ENCODE peak calls at places on chromosome 1, in five cellular contexts. C, L, D, M and U are unnamed samples.
A peak's percentile ranks its signal among the peaks of the same experiment; 100 is the strongest.

GRCh38 chr1:44672254-44672955 is 1.9 kb downstream of the TMEM53 start:
- DNase-seq in C (peak; percentile 57), L (no peak), M (no peak), D (no peak), U (peak; percentile 74)

GRCh38 chr1:205664399-205665108 is 15.8 kb downstream of the SLC45A3 start:
- DNase-seq in C (no peak), M (no peak), D (no peak), L (no peak), U (no peak)

GRCh38 chr1:54997711-54997986 is 1.1 kb upstream of the BSND start:
- DNase-seq in L (no peak), C (no peak), D (no peak), M (no peak), U (no peak)

GRCh38 chr1:202648822-202649221 is 61.4 kb downstream of the SYT2 start:
- DNase-seq in D (no peak), C (no peak), M (no peak), L (no peak), U (no peak)

GRCh38 chr1:90640325-90640724 is 76.8 kb downstream of the BARHL2 start:
- DNase-seq in L (no peak), D (no peak), M (no peak), C (no peak), U (no peak)

GRCh38 chr1:20684050-20684620 is 23.0 kb upstream of the DDOST start:
- DNase-seq in L (no peak), M (peak; percentile 57), D (no peak), C (no peak), U (no peak)

GRCh38 chr1:173193639-173194038 is 13.5 kb downstream of the TNFSF4 start:
- DNase-seq in L (no peak), C (peak; percentile 48), M (no peak), D (no peak), U (no peak)

GRCh38 chr1:61638296-61638695 is 86.6 kb downstream of the TM2D1 start:
- DNase-seq in L (peak; percentile 48), C (no peak), M (no peak), D (no peak), U (no peak)

GRCh38 chr1:222167111-222167510 is 380.8 kb downstream of the HHIPL2 start:
- DNase-seq in L (no peak), M (peak; percentile 55), C (peak; percentile 65), D (no peak), U (no peak)

DNA sequence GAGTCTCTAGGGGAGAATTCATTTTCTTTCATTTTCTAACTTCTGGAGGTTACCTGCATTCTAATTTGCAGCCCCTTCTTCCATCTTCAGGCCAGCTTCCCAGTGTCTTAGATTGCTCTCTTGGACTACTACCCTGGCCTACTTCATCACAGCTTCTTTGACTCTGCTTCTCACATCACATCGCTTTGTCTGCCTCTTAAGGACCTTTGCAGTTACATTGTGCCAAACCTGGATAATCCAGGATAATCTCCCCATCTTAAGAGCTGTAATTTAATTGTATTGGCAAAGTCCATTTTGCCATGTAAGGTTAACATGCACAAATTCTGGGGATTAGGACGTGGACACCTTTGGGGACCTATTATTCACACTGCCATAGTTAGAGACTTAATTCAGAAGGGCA is 18.4 kb downstream of the RNF2 start:
- DNase-seq in C (no peak), L (no peak), M (no peak), D (no peak), U (no peak)
- H3K27me3 ChIP-seq in C (no peaks in the 10 kb centered on the region), L (no peaks in the 10 kb centered on the region), M (no peaks in the 10 kb centered on the region), D (no peaks in the 10 kb centered on the region), U (no peaks in the 10 kb centered on the region)

GRCh38 chr1:91651243-91651642 is 150.6 kb downstream of the CDC7 start:
- DNase-seq in M (no peak), C (no peak), D (no peak), L (no peak), U (no peak)
- H3K4me1 ChIP-seq in M (peaks cover 7% of the 10 kb centered on the region), C (no peaks in the 10 kb centered on the region), D (peaks cover 13% of the 10 kb centered on the region), L (no peaks in the 10 kb centered on the region), U (no peaks in the 10 kb centered on the region)

GRCh38 chr1:171433451-171433850 is 51.9 kb upstream of the PRRC2C start:
- DNase-seq in L (no peak), M (no peak), D (no peak), C (no peak), U (no peak)
- H3K27me3 ChIP-seq in L (no peaks in the 10 kb centered on the region), M (no peaks in the 10 kb centered on the region), D (no peaks in the 10 kb centered on the region), C (no peaks in the 10 kb centered on the region), U (no peaks in the 10 kb centered on the region)

GRCh38 chr1:53681647-53682368 is 57.2 kb downstream of the GLIS1 start:
- DNase-seq in D (peak; percentile 19), L (peak; percentile 14), M (peak; percentile 68), C (peak; percentile 77), U (no peak)

GRCh38 chr1:53684741-53685140 is 54.2 kb downstream of the GLIS1 start:
- DNase-seq in L (no peak), D (no peak), M (no peak), C (no peak), U (no peak)

GRCh38 chr1:53682369-53682685 is 56.6 kb downstream of the GLIS1 start:
- DNase-seq in C (no peak), D (no peak), L (no peak), M (no peak), U (no peak)

GRCh38 chr1:53683986-53684740 is 54.8 kb downstream of the GLIS1 start:
- DNase-seq in C (no peak), M (no peak), L (no peak), D (no peak), U (no peak)

DNA sequence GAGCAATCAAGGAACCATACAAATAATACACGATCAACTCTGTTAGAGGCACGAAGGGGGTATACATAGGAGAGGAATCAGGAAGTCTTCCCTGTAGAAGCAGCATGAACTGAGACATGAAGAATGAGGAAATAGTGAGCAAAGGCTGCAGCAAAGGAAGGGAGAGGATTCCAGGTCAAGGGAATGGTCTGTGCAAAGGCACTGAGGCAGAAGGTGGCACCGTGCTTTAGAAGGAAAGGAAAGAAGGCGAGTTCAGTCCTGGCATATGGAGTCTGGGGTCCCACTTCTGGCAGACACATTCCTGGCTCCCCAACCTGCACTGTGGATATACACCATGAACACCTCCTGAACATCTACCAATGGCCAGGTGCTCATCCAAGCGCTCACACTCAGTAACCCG is 56.1 kb downstream of the GLIS1 start:
- DNase-seq in L (no peak), C (no peak), D (no peak), M (no peak), U (no peak)
- H3K4me1 ChIP-seq in L (no peaks in the 10 kb centered on the region), C (peaks cover 5% of the 10 kb centered on the region), D (peaks cover 8% of the 10 kb centered on the region), M (no peaks in the 10 kb centered on the region), U (no peaks in the 10 kb centered on the region)

DNA sequence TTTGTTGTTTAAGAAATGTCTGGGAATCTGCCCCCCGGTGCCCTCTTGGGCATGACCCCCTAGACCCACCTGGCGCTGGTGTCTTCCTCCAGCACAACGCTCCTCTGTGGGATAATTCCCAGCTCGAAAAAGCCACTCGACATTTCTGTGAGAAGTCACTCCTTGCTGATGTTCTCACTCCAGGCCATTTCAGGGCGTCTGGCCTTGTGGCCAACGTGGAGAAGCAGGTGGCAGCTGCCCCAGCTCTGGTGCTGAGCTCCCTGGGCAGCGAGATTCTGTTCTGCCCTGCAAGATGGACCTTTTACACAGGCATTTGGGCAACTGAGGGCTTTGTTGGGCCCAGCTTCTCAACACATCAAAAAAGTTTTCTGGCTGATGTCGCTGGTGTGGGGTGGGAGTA is 147.7 kb upstream of the WNT4 start:
- DNase-seq in C (no peak), L (no peak), D (no peak), M (no peak), U (no peak)
- H3K27me3 ChIP-seq in C (no peaks in the 10 kb centered on the region), L (no peaks in the 10 kb centered on the region), D (no peaks in the 10 kb centered on the region), M (no peaks in the 10 kb centered on the region), U (no peaks in the 10 kb centered on the region)

GRCh38 chr1:1346501-1346890 is 2.7 kb downstream of the DVL1 start:
- DNase-seq in L (no peak), D (no peak), C (no peak), M (peak; percentile 58), U (no peak)
- H3K4me1 ChIP-seq in L (no peaks in the 10 kb centered on the region), D (peaks cover 16% of the 10 kb centered on the region), C (peaks cover 36% of the 10 kb centered on the region), M (no peaks in the 10 kb centered on the region), U (peaks cover 5% of the 10 kb centered on the region)

DNA sequence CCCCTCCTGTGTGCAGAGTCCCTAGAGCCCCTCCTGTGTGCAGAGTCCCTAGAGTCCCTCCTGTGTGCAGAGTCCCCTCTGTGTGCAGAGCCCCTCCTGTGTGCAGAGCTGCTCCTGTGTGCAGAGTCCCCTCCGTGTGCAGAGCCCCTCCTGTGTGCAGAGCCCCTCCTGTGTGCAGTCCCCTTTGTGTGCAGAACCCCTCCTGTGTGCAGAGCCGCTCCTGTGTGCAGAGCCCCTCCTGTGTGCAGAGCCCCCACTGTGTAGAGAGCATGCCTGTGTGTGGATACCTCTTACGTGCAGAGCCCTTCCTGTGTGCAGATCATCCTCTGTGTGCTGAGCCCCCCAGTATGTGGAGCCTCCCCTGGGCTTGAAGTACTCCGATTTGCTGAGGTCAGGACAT is 8.3 kb upstream of the HES5 start:
- DNase-seq in D (no peak), C (no peak), L (no peak), M (no peak), U (no peak)
- H3K27me3 ChIP-seq in D (no peaks in the 10 kb centered on the region), C (no peaks in the 10 kb centered on the region), L (no peaks in the 10 kb centered on the region), M (no peaks in the 10 kb centered on the region), U (peaks cover 3% of the 10 kb centered on the region)

DNA sequence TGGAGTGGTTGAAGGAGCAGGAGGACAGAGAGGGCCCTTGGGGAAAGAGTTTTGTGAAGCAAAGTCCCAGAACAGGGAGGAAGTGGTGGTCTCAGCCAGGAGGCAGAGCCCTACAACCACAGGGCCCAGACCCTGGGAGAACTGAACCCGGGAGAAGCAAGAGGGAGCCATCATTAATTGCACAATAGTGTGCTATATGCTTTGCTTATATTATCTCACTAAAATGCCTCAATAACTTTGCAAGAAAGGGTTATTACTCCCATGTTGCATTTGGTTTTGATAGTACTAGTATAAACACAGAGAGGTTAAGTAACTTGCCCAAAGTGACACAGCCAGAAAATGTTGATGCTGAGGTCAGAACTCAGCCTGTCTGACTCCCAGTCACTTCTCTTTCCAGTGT is 124.3 kb downstream of the FOXD2 start:
- DNase-seq in C (no peak), L (no peak), M (no peak), D (no peak), U (no peak)
- H3K4me1 ChIP-seq in C (peaks cover 19% of the 10 kb centered on the region), L (no peaks in the 10 kb centered on the region), M (peaks cover 2% of the 10 kb centered on the region), D (no peaks in the 10 kb centered on the region), U (peaks cover 41% of the 10 kb centered on the region)